ENCODE peak calls at places on chromosomes 6 and 20, in ten cellular contexts. M, S, U, R, B, X, Y, I, T and P are unnamed samples.

GRCh38 chr6:43367245-43367984 is 2.0 kb downstream of the ZNF318 start:
- DNase-seq in M (no peak), S (no peak), U (no peak), R (no peak), B (no peak), X (no peak), Y (no peak), I (no peak), T (no peak), P (no peak)

GRCh38 chr6:1125297-1125696 is 186.6 kb upstream of the FOXQ1 start:
- DNase-seq in M (no peak), S (no peak), U (no peak), R (no peak), B (no peak), X (no peak), Y (no peak), I (no peak), T (no peak), P (no peak)

GRCh38 chr20:50772418-50773185 is 22.3 kb upstream of the BCAS4 start:
- DNase-seq in M (no peak), S (no peak), U (no peak), R (peak), B (no peak), X (no peak), Y (no peak), I (no peak), T (no peak), P (no peak)

GRCh38 chr6:108589244-108589730 is 28.6 kb downstream of the FOXO3 start:
- DNase-seq in M (peak), S (peak), U (peak), R (peak), B (peak), X (peak), Y (peak), I (no peak), T (no peak), P (peak)

GRCh38 chr6:78093861-78094360 is 441.1 kb downstream of the MEI4 start:
- DNase-seq in M (no peak), S (no peak), U (no peak), R (no peak), B (no peak), X (no peak), Y (peak), I (no peak), T (no peak), P (no peak)

GRCh38 chr6:290111-290932 is 2.0 kb upstream of the DUSP22 start:
- DNase-seq in M (no peak), S (no peak), U (no peak), R (no peak), B (no peak), X (no peak), Y (no peak), I (no peak), T (no peak), P (no peak)

GRCh38 chr6:89462503-89462902 is 29.6 kb downstream of the ANKRD6 start:
- DNase-seq in M (no peak), S (no peak), U (no peak), R (no peak), B (no peak), X (no peak), Y (no peak), I (no peak), T (no peak), P (no peak)

GRCh38 chr6:30444451-30444742 is 44.9 kb upstream of the HLA-E start:
- DNase-seq in M (no peak), S (no peak), U (no peak), R (no peak), B (no peak), X (no peak), Y (no peak), I (no peak), T (no peak), P (no peak)

GRCh38 chr20:7496394-7497111 is 443.7 kb downstream of the HAO1 start:
- DNase-seq in M (no peak), S (no peak), U (peak), R (no peak), B (no peak), X (no peak), Y (peak), I (no peak), T (no peak), P (no peak)

GRCh38 chr20:41456341-41456740 is 89.7 kb upstream of the EMILIN3 start:
- DNase-seq in M (no peak), S (no peak), U (no peak), R (no peak), B (no peak), X (no peak), Y (no peak), I (no peak), T (no peak), P (no peak)

GRCh38 chr6:115969207-115969929 is 91.3 kb downstream of the FRK start:
- DNase-seq in M (no peak), S (no peak), U (peak), R (no peak), B (no peak), X (no peak), Y (no peak), I (no peak), T (no peak), P (peak)

GRCh38 chr6:21664263-21665081 is 70.9 kb downstream of the SOX4 start:
- DNase-seq in M (peak), S (no peak), U (no peak), R (peak), B (peak), X (no peak), Y (peak), I (no peak), T (no peak), P (no peak)

GRCh38 chr6:37725967-37726366 is 28.3 kb upstream of the MDGA1 start:
- DNase-seq in M (no peak), S (peak), U (no peak), R (peak), B (no peak), X (no peak), Y (peak), I (peak), T (no peak), P (no peak)

GRCh38 chr6:157764346-157765068 is 58.5 kb upstream of the SNX9 start:
- DNase-seq in M (peak), S (peak), U (peak), R (peak), B (peak), X (peak), Y (peak), I (peak), T (peak), P (peak)

GRCh38 chr6:18022398-18023231 is 35.2 kb upstream of the KIF13A start:
- DNase-seq in M (peak), S (peak), U (peak), R (no peak), B (no peak), X (no peak), Y (peak), I (no peak), T (no peak), P (no peak)

GRCh38 chr6:2913621-2914317 is 10.7 kb upstream of the SERPINB9 start:
- DNase-seq in M (no peak), S (no peak), U (no peak), R (no peak), B (no peak), X (no peak), Y (no peak), I (no peak), T (no peak), P (no peak)

GRCh38 chr20:1671891-1672669 is 14.5 kb upstream of the SIRPG start:
- DNase-seq in M (no peak), S (no peak), U (no peak), R (no peak), B (no peak), X (no peak), Y (no peak), I (no peak), T (no peak), P (no peak)

GRCh38 chr20:21432911-21433310 is 35.6 kb upstream of the NKX2-4 start:
- DNase-seq in M (no peak), S (no peak), U (no peak), R (no peak), B (no peak), X (no peak), Y (no peak), I (no peak), T (no peak), P (no peak)

DNA sequence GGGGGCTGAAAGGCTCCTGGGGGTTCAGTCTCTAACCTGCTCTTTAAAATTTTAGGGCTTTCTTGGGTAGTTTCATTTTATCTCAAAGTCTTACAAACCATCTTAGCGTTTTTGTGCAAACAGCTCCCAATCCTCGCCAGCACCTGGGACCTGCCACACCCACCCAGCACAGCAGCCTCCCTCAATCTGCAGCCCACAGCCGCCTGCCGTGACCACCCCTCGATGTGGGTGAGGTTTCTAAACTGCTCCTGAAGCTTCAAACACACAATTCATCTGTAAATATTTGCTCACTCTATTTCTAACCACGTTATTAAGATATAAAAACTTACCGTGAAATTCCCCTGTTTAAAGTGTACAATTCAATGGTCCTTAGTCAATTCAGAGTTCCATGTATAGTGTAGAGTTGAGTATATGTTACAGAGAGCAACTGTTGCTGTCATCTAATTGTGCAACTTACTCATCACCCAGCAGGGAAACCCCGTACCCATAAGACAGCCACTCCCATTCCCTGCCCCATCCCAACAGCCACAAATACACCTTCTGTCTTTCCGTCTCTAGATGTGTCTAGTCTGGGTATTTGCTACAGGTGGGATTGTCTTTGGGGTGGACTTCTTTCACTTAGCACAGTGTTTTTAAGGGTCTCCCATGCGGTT is 381.0 kb downstream of the TAF4 start:
- DNase-seq in M (no peak), S (no peak), U (no peak), R (no peak), B (no peak), X (no peak), Y (no peak), I (no peak), T (no peak), P (no peak)
- H3K27ac ChIP-seq in M (no peak), S (no peak), U (no peak), R (no peak), B (no peak), X (no peak), Y (no peak), I (no peak), T (no peak), P (no peak)

GRCh38 chr20:18909254-18909653 is 95.7 kb downstream of the SCP2D1 start:
- DNase-seq in M (no peak), S (no peak), U (no peak), R (no peak), B (no peak), X (no peak), Y (no peak), I (no peak), T (no peak), P (no peak)

GRCh38 chr20:18904624-18905023 is 91.0 kb downstream of the SCP2D1 start:
- DNase-seq in M (peak), S (no peak), U (no peak), R (no peak), B (no peak), X (no peak), Y (no peak), I (no peak), T (no peak), P (peak)

GRCh38 chr20:18907353-18907752 is 93.8 kb downstream of the SCP2D1 start:
- DNase-seq in M (no peak), S (no peak), U (no peak), R (no peak), B (no peak), X (no peak), Y (no peak), I (no peak), T (no peak), P (no peak)

GRCh38 chr20:18906046-18906445 is 92.5 kb downstream of the SCP2D1 start:
- DNase-seq in M (no peak), S (no peak), U (no peak), R (no peak), B (no peak), X (no peak), Y (no peak), I (no peak), T (no peak), P (no peak)

DNA sequence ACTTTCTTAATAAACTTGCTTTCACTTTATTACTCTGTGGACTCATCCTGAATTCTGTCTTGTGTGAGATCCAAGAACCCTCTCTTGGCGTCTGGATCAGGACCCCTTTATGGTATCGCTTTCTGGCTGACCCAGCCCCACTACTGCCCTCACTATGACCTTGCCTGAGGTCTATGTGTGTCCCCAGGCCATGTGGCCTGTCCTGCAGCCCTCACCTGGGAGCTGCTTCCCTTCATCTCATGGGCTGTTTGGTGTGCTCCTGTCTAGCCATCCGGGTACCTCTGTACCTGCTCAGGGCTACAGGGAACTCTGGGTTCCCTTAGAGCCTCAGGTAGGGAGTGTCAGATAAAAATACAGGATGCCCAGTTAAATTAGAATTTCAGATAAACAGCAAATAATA is 94.5 kb downstream of the SCP2D1 start:
- DNase-seq in M (no peak), S (no peak), U (no peak), R (no peak), B (no peak), X (no peak), Y (no peak), I (no peak), T (no peak), P (no peak)
- TF ChIP-seq CTCF in M (no peak), S (no peak), U (no peak), R (no peak), B (no peak), X (no peak), Y (no peak), I (no peak), T (no peak), P (no peak)

GRCh38 chr20:53866787-53867740 is 203.3 kb downstream of the BCAS1 start:
- DNase-seq in M (no peak), S (peak), U (no peak), R (no peak), B (no peak), X (no peak), Y (no peak), I (no peak), T (no peak), P (no peak)
- H3K4me3 ChIP-seq in M (no peak), S (peak), U (no peak), R (no peak), B (no peak), X (no peak), Y (no peak), I (peak), T (peak), P (no peak)

GRCh38 chr20:31691646-31692275 is 30.9 kb downstream of the BCL2L1 start:
- DNase-seq in M (no peak), S (no peak), U (no peak), R (no peak), B (no peak), X (no peak), Y (peak), I (no peak), T (no peak), P (no peak)

GRCh38 chr20:31693402-31693801 is 29.3 kb downstream of the BCL2L1 start:
- DNase-seq in M (no peak), S (no peak), U (no peak), R (no peak), B (no peak), X (no peak), Y (no peak), I (no peak), T (no peak), P (no peak)

GRCh38 chr20:31687777-31688176 is 34.9 kb downstream of the BCL2L1 start:
- DNase-seq in M (no peak), S (no peak), U (no peak), R (no peak), B (no peak), X (no peak), Y (no peak), I (no peak), T (no peak), P (no peak)

GRCh38 chr20:31689141-31689540 is 33.5 kb downstream of the BCL2L1 start:
- DNase-seq in M (no peak), S (no peak), U (no peak), R (no peak), B (no peak), X (no peak), Y (no peak), I (no peak), T (no peak), P (no peak)

GRCh38 chr20:31690124-31690666 is 32.5 kb downstream of the BCL2L1 start:
- DNase-seq in M (no peak), S (no peak), U (no peak), R (no peak), B (no peak), X (no peak), Y (no peak), I (no peak), T (no peak), P (no peak)
- H3K27ac ChIP-seq in M (no peak), S (no peak), U (no peak), R (peak), B (peak), X (peak), Y (no peak), I (no peak), T (no peak), P (no peak)